ENCODE peak calls at places on chromosomes 4 and X, in ten cellular contexts. T, A, I, U, X, Q, J, D, Y and V are unnamed samples.

GRCh38 chr4:177554966-177555574 is 112.8 kb upstream of the AGA start:
- DNase-seq in D (peak), T (no peak), I (no peak), Q (peak), J (peak), A (no peak), U (peak), Y (peak), X (peak), V (no peak)

GRCh38 chrX:1165535-1166196 is 46.8 kb downstream of the CRLF2 start:
- DNase-seq in T (no peak), Y (no peak), U (peak), J (peak), X (no peak), Q (no peak), I (no peak), D (no peak), A (no peak), V (no peak)

GRCh38 chr4:139522457-139522856 is 33.6 kb downstream of the SETD7 start:
- DNase-seq in A (no peak), T (no peak), J (no peak), X (no peak), I (no peak), Q (no peak), D (no peak), U (no peak), Y (no peak), V (no peak)

GRCh38 chr4:95124906-95125504 is 367.2 kb downstream of the BMPR1B start:
- DNase-seq in Q (no peak), Y (no peak), A (peak), T (no peak), U (peak), D (peak), X (no peak), J (peak), I (no peak), V (peak)

GRCh38 chr4:6538111-6538510 is 36.9 kb upstream of the MAN2B2 start:
- DNase-seq in J (no peak), Y (no peak), T (no peak), X (no peak), I (no peak), D (no peak), A (no peak), U (no peak), Q (no peak), V (no peak)

GRCh38 chr4:60865238-60865637 is 334.9 kb upstream of the ADGRL3 start:
- DNase-seq in X (no peak), Y (no peak), J (no peak), U (no peak), I (no peak), T (no peak), A (no peak), D (peak), Q (no peak), V (no peak)

GRCh38 chrX:24133280-24133679 is 16.2 kb upstream of the ZFX start:
- DNase-seq in I (no peak), D (no peak), U (no peak), T (no peak), Y (no peak), X (no peak), A (no peak), Q (no peak), J (no peak), V (no peak)

GRCh38 chr4:121150003-121150402 is 14.1 kb downstream of the TNIP3 start:
- DNase-seq in A (no peak), U (no peak), D (no peak), Y (no peak), I (no peak), X (no peak), T (no peak), Q (no peak), J (no peak), V (no peak)

GRCh38 chr4:99808260-99808857 is 8.3 kb upstream of the DAPP1 start:
- DNase-seq in A (peak), X (no peak), Q (peak), Y (peak), I (peak), D (peak), U (peak), J (peak), T (peak), V (no peak)

GRCh38 chr4:88775026-88775425 is 77.4 kb upstream of the NAP1L5 start:
- DNase-seq in D (no peak), A (no peak), I (no peak), X (no peak), Y (no peak), U (no peak), J (no peak), Q (no peak), T (no peak), V (no peak)

GRCh38 chrX:115690554-115691216 is 129.7 kb downstream of the PLS3 start:
- DNase-seq in J (peak), I (no peak), T (no peak), Q (peak), A (peak), X (no peak), U (peak), D (peak), Y (peak), V (peak)

GRCh38 chrX:69153060-69153730 is 12.1 kb downstream of the PJA1 start:
- DNase-seq in A (no peak), J (no peak), D (no peak), I (no peak), Q (no peak), U (no peak), X (no peak), T (no peak), Y (no peak), V (peak)

GRCh38 chr4:3087398-3087797 is 12.9 kb downstream of the HTT start:
- DNase-seq in U (no peak), A (no peak), I (no peak), J (no peak), X (no peak), Y (no peak), Q (no peak), D (no peak), T (no peak), V (no peak)

GRCh38 chrX:40155617-40156471 is 58.1 kb upstream of the BCOR start:
- DNase-seq in I (no peak), D (no peak), J (no peak), U (no peak), Q (no peak), Y (no peak), A (no peak), T (no peak), X (no peak), V (peak)

GRCh38 chr4:18579222-18579621 is 557.7 kb upstream of the LCORL start:
- DNase-seq in J (no peak), U (no peak), T (no peak), Q (no peak), X (no peak), Y (no peak), D (no peak), I (no peak), A (no peak), V (no peak)

GRCh38 chr4:119314356-119314755 is 7.6 kb downstream of the FABP2 start:
- DNase-seq in Y (no peak), D (peak), A (peak), T (no peak), I (no peak), Q (no peak), U (peak), X (no peak), J (peak), V (no peak)